ENCODE peak calls at places on chromosomes 11 and 22, in five cellular contexts. One of them, this sample, is unnamed.

GRCh38 chr22:43118953-43119458 is 8.5 kb downstream of the BIK start:
- DNase-seq in activated effector memory CD4-positive, alpha-beta T cell treated with Interleukin-2 at 50 U/mL for 16 hours: no peak
- DNase-seq in activated naive CD4-positive, alpha-beta T cell: no peak
- DNase-seq in HuH-7: no peak
- DNase-seq in cardiac fibroblast: no peak
- DNase-seq in this sample: no peak

GRCh38 chr11:13119361-13119760 is 110.2 kb downstream of the RASSF10 start:
- DNase-seq in activated naive CD4-positive, alpha-beta T cell: no peak
- DNase-seq in HuH-7: no peak
- DNase-seq in cardiac fibroblast: no peak
- DNase-seq in activated effector memory CD4-positive, alpha-beta T cell treated with Interleukin-2 at 50 U/mL for 16 hours: no peak
- DNase-seq in this sample: no peak

GRCh38 chr22:45072322-45072903 is 62.6 kb upstream of the PHF21B start:
- DNase-seq in HuH-7: no peak
- DNase-seq in activated naive CD4-positive, alpha-beta T cell: no peak
- DNase-seq in cardiac fibroblast: peak
- DNase-seq in activated effector memory CD4-positive, alpha-beta T cell treated with Interleukin-2 at 50 U/mL for 16 hours: no peak
- DNase-seq in this sample: no peak

GRCh38 chr11:125941241-125941605 is 4.6 kb upstream of the VSIG10L2 start:
- DNase-seq in activated naive CD4-positive, alpha-beta T cell: no peak
- DNase-seq in HuH-7: no peak
- DNase-seq in activated effector memory CD4-positive, alpha-beta T cell treated with Interleukin-2 at 50 U/mL for 16 hours: no peak
- DNase-seq in cardiac fibroblast: no peak
- DNase-seq in this sample: peak

GRCh38 chr11:91199866-91200265 is 977.0 kb upstream of the CHORDC1 start:
- DNase-seq in cardiac fibroblast: peak
- DNase-seq in activated effector memory CD4-positive, alpha-beta T cell treated with Interleukin-2 at 50 U/mL for 16 hours: no peak
- DNase-seq in activated naive CD4-positive, alpha-beta T cell: no peak
- DNase-seq in HuH-7: no peak
- DNase-seq in this sample: no peak

GRCh38 chr22:24516301-24516737 is 21.2 kb downstream of the UPB1 start:
- DNase-seq in HuH-7: no peak
- DNase-seq in activated naive CD4-positive, alpha-beta T cell: no peak
- DNase-seq in cardiac fibroblast: peak
- DNase-seq in activated effector memory CD4-positive, alpha-beta T cell treated with Interleukin-2 at 50 U/mL for 16 hours: no peak
- DNase-seq in this sample: no peak

GRCh38 chr11:12731841-12732336 is 57.7 kb downstream of the TEAD1 start:
- DNase-seq in activated naive CD4-positive, alpha-beta T cell: no peak
- DNase-seq in HuH-7: no peak
- DNase-seq in cardiac fibroblast: peak
- DNase-seq in activated effector memory CD4-positive, alpha-beta T cell treated with Interleukin-2 at 50 U/mL for 16 hours: no peak
- DNase-seq in this sample: no peak

GRCh38 chr11:104705475-104706195 is 192.6 kb downstream of the CASP12 start:
- DNase-seq in activated naive CD4-positive, alpha-beta T cell: no peak
- DNase-seq in cardiac fibroblast: peak
- DNase-seq in HuH-7: no peak
- DNase-seq in activated effector memory CD4-positive, alpha-beta T cell treated with Interleukin-2 at 50 U/mL for 16 hours: peak
- DNase-seq in this sample: peak

GRCh38 chr11:22138264-22138663 is 54.6 kb upstream of the ANO5 start:
- DNase-seq in activated effector memory CD4-positive, alpha-beta T cell treated with Interleukin-2 at 50 U/mL for 16 hours: no peak
- DNase-seq in cardiac fibroblast: no peak
- DNase-seq in HuH-7: no peak
- DNase-seq in activated naive CD4-positive, alpha-beta T cell: no peak
- DNase-seq in this sample: no peak

GRCh38 chr11:106276859-106277436 is 199.5 kb downstream of the AASDHPPT start:
- DNase-seq in activated effector memory CD4-positive, alpha-beta T cell treated with Interleukin-2 at 50 U/mL for 16 hours: no peak
- DNase-seq in HuH-7: peak
- DNase-seq in cardiac fibroblast: peak
- DNase-seq in activated naive CD4-positive, alpha-beta T cell: no peak
- DNase-seq in this sample: no peak